ENCODE peak calls at places on chromosomes 7 and 10, in eight cellular contexts. Y is uterus; G is CD4-positive, CD25-positive, alpha-beta regulatory T cell; H is IMR-90; A is HAP-1; R is heart right ventricle; T is foreskin keratinocyte; S is CD4-positive, alpha-beta T cell. K is an unnamed sample.

GRCh38 chr7:95427123-95427522 is 7.7 kb downstream of the PON2 start:
- DNase-seq in Y (no peak), G (no peak), H (no peak), A (no peak), R (no peak), T (no peak), S (no peak), K (no peak)

GRCh38 chr10:5665380-5666323 is 743 bp downstream of the ASB13 start:
- DNase-seq in Y (peak; percentile 39), G (no peak), H (no peak), A (peak; percentile 40), R (peak; percentile 54), T (no peak), S (no peak), K (no peak)

GRCh38 chr10:26881600-26882331 is 21.0 kb upstream of the ABI1 start:
- DNase-seq in Y (no peak), G (no peak), H (peak; percentile 76), A (no peak), R (no peak), T (peak; percentile 18), S (no peak), K (peak; percentile 30)

GRCh38 chr7:1562126-1562525 is 6.1 kb upstream of the TMEM184A start:
- DNase-seq in Y (no peak), G (no peak), H (no peak), A (no peak), R (no peak), T (no peak), S (no peak), K (no peak)

GRCh38 chr7:101940830-101941229 is 123.4 kb downstream of the CUX1 start:
- DNase-seq in Y (peak; percentile 44), G (no peak), H (no peak), A (peak; percentile 24), R (peak; percentile 34), T (no peak), S (no peak), K (no peak)

GRCh38 chr7:25711940-25712339 is 440.1 kb upstream of the NFE2L3 start:
- DNase-seq in Y (no peak), G (no peak), H (no peak), A (no peak), R (no peak), T (no peak), S (no peak), K (no peak)

GRCh38 chr7:87511510-87511909 is 36.0 kb upstream of the ABCB4 start:
- DNase-seq in Y (no peak), G (no peak), H (no peak), A (no peak), R (no peak), T (no peak), S (no peak), K (no peak)

GRCh38 chr7:13034693-13035092 is 347.3 kb downstream of the ARL4A start:
- DNase-seq in Y (no peak), G (no peak), H (no peak), A (no peak), R (no peak), T (no peak), S (no peak), K (no peak)

GRCh38 chr10:91493313-91493712 is 83.2 kb downstream of the HECTD2 start:
- DNase-seq in Y (no peak), G (no peak), H (peak; percentile 63), A (no peak), R (no peak), T (no peak), S (no peak), K (no peak)

GRCh38 chr7:15921576-15921975 is 235.1 kb upstream of the MEOX2 start:
- DNase-seq in Y (no peak), G (no peak), H (peak; percentile 54), A (no peak), R (no peak), T (peak; percentile 34), S (no peak), K (no peak)

GRCh38 chr10:117656385-117657367 is 114.1 kb downstream of the EMX2 start:
- DNase-seq in Y (no peak), G (no peak), H (no peak), A (no peak), R (no peak), T (no peak), S (no peak), K (no peak)

GRCh38 chr10:110311357-110311949 is 6.7 kb upstream of the SMNDC1 start:
- DNase-seq in Y (peak; percentile 35), G (no peak), H (peak; percentile 70), A (peak; percentile 75), R (peak; percentile 17), T (no peak), S (no peak), K (peak; percentile 7)

GRCh38 chr7:143043391-143043790 is 8.8 kb upstream of the OR6V1 start:
- DNase-seq in Y (no peak), G (no peak), H (no peak), A (no peak), R (no peak), T (no peak), S (no peak), K (no peak)

GRCh38 chr7:47806701-47807103 is 141.6 kb downstream of the PKD1L1 start:
- DNase-seq in Y (peak; percentile 52), G (no peak), H (no peak), A (no peak), R (no peak), T (no peak), S (no peak), K (no peak)

GRCh38 chr7:103636153-103636552 is 190.1 kb upstream of the SLC26A5 start:
- DNase-seq in Y (no peak), G (no peak), H (peak; percentile 45), A (no peak), R (no peak), T (peak; percentile 8), S (no peak), K (no peak)

GRCh38 chr7:50304158-50304910 is at the start of gene IKZF1:
- DNase-seq in Y (peak; percentile 20), G (peak; percentile 44), H (no peak), A (peak; percentile 35), R (peak; percentile 61), T (no peak), S (peak; percentile 54), K (peak; percentile 64)

GRCh38 chr10:17229967-17230682 is 2.1 kb downstream of the VIM start:
- DNase-seq in Y (peak; percentile 81), G (peak; percentile 81), H (peak; percentile 55), A (peak; percentile 91), R (peak; percentile 84), T (peak; percentile 72), S (peak; percentile 88), K (peak; percentile 95)

GRCh38 chr10:84054743-84055142 is 84.6 kb upstream of the GHITM start:
- DNase-seq in Y (no peak), G (no peak), H (no peak), A (no peak), R (no peak), T (no peak), S (no peak), K (no peak)

GRCh38 chr7:66921396-66921917 is 432 bp downstream of the TMEM248 start:
- DNase-seq in Y (peak; percentile 56), G (no peak), H (peak; percentile 52), A (peak; percentile 29), R (no peak), T (peak; percentile 6), S (peak; percentile 9), K (peak; percentile 12)

GRCh38 chr7:156998988-156999610 is 11.4 kb downstream of the MNX1 start:
- DNase-seq in Y (no peak), G (no peak), H (no peak), A (no peak), R (no peak), T (no peak), S (no peak), K (no peak)
- H3K27me3 ChIP-seq in Y (peaks cover 38% of the 10 kb centered on the region), G (peaks cover 36% of the 10 kb centered on the region), H (peaks cover 77% of the 10 kb centered on the region), A (no peaks in the 10 kb centered on the region), R (peaks cover 98% of the 10 kb centered on the region), T (peaks cover 87% of the 10 kb centered on the region), S (peaks cover 73% of the 10 kb centered on the region), K (peaks cover 43% of the 10 kb centered on the region)

GRCh38 chr7:74579800-74580685 is 77.5 kb upstream of the GTF2I start:
- DNase-seq in Y (no peak), G (no peak), H (peak; percentile 36), A (no peak), R (no peak), T (no peak), S (no peak), K (no peak)

GRCh38 chr7:74582447-74583039 is 75.0 kb upstream of the GTF2I start:
- DNase-seq in Y (no peak), G (no peak), H (no peak), A (no peak), R (no peak), T (no peak), S (no peak), K (no peak)

GRCh38 chr7:74584160-74584954 is 73.2 kb upstream of the GTF2I start:
- DNase-seq in Y (no peak), G (no peak), H (no peak), A (no peak), R (no peak), T (no peak), S (no peak), K (no peak)

GRCh38 chr7:74583630-74584029 is 73.9 kb upstream of the GTF2I start:
- DNase-seq in Y (no peak), G (no peak), H (no peak), A (no peak), R (no peak), T (peak; percentile 90), S (no peak), K (no peak)

GRCh38 chr7:74581916-74582440 is 75.5 kb upstream of the GTF2I start:
- DNase-seq in Y (no peak), G (no peak), H (no peak), A (no peak), R (no peak), T (no peak), S (no peak), K (no peak)
- H3K27me3 ChIP-seq in Y (no peaks in the 10 kb centered on the region), G (no peaks in the 10 kb centered on the region), H (no peaks in the 10 kb centered on the region), A (no peaks in the 10 kb centered on the region), R (no peaks in the 10 kb centered on the region), T (no peaks in the 10 kb centered on the region), S (no peaks in the 10 kb centered on the region), K (no peaks in the 10 kb centered on the region)

GRCh38 chr10:8050561-8051108 is 3.9 kb upstream of the GATA3 start:
- DNase-seq in Y (no peak), G (no peak), H (peak; percentile 18), A (peak; percentile 79), R (no peak), T (no peak), S (peak; percentile 42), K (no peak)

GRCh38 chr10:8048281-8049008 is 6.0 kb upstream of the GATA3 start:
- DNase-seq in Y (no peak), G (peak; percentile 61), H (no peak), A (peak; percentile 36), R (no peak), T (no peak), S (peak; percentile 24), K (peak; percentile 73)

GRCh38 chr10:8049151-8049873 is 5.2 kb upstream of the GATA3 start:
- DNase-seq in Y (no peak), G (no peak), H (no peak), A (peak; percentile 62), R (no peak), T (no peak), S (no peak), K (peak; percentile 16)

GRCh38 chr10:8051109-8051781 is 3.2 kb upstream of the GATA3 start:
- DNase-seq in Y (no peak), G (no peak), H (no peak), A (no peak), R (no peak), T (no peak), S (no peak), K (no peak)

GRCh38 chr10:8049874-8050560 is 4.5 kb upstream of the GATA3 start:
- DNase-seq in Y (no peak), G (no peak), H (no peak), A (no peak), R (no peak), T (no peak), S (no peak), K (no peak)
- H3K27me3 ChIP-seq in Y (peaks cover 71% of the 10 kb centered on the region), G (peaks cover 25% of the 10 kb centered on the region), H (peaks cover 92% of the 10 kb centered on the region), A (no peaks in the 10 kb centered on the region), R (peaks cover 100% of the 10 kb centered on the region), T (peaks cover 53% of the 10 kb centered on the region), S (peaks cover 81% of the 10 kb centered on the region), K (peaks cover 81% of the 10 kb centered on the region)

GRCh38 chr10:124450010-124450782 is at the start of gene NKX1-2:
- DNase-seq in Y (no peak), G (no peak), H (no peak), A (peak; percentile 51), R (no peak), T (no peak), S (no peak), K (no peak)
- H3K27me3 ChIP-seq in Y (peaks cover 36% of the 10 kb centered on the region), G (peaks cover 48% of the 10 kb centered on the region), H (peaks cover 87% of the 10 kb centered on the region), A (peaks cover 31% of the 10 kb centered on the region), R (peaks cover 99% of the 10 kb centered on the region), T (peaks cover 43% of the 10 kb centered on the region), S (peaks cover 89% of the 10 kb centered on the region), K (peaks cover 23% of the 10 kb centered on the region)